ENCODE peak calls at places on chromosome 21, in four cellular contexts. One of them, this sample, is unnamed.

GRCh38 chr21:16978309-16978895 is 534.4 kb upstream of the CXADR start:
- DNase-seq in left lung: no peak
- DNase-seq in upper lobe of right lung: no peak
- DNase-seq in progenitor cell of endocrine pancreas: no peak
- DNase-seq in this sample: no peak

GRCh38 chr21:26169611-26170470 is 729 bp downstream of the APP start:
- DNase-seq in left lung: peak; percentile 67
- DNase-seq in upper lobe of right lung: peak; percentile 82
- DNase-seq in progenitor cell of endocrine pancreas: peak; percentile 49
- DNase-seq in this sample: peak; percentile 86

GRCh38 chr21:35106246-35106835 is 57.2 kb upstream of the RUNX1 start:
- DNase-seq in left lung: no peak
- DNase-seq in upper lobe of right lung: no peak
- DNase-seq in progenitor cell of endocrine pancreas: no peak
- DNase-seq in this sample: no peak

GRCh38 chr21:42983102-42983501 is 8.7 kb downstream of the PKNOX1 start:
- DNase-seq in left lung: no peak
- DNase-seq in upper lobe of right lung: no peak
- DNase-seq in progenitor cell of endocrine pancreas: no peak
- DNase-seq in this sample: no peak

GRCh38 chr21:33924766-33925100 is 9.1 kb upstream of the ATP5PO start:
- DNase-seq in left lung: no peak
- DNase-seq in upper lobe of right lung: no peak
- DNase-seq in progenitor cell of endocrine pancreas: no peak
- DNase-seq in this sample: no peak

GRCh38 chr21:31732891-31733520 is 1.1 kb upstream of the SCAF4 start:
- DNase-seq in left lung: no peak
- DNase-seq in upper lobe of right lung: no peak
- DNase-seq in progenitor cell of endocrine pancreas: no peak
- DNase-seq in this sample: no peak

GRCh38 chr21:38702196-38702595 is 103.5 kb upstream of the ETS2 start:
- DNase-seq in left lung: no peak
- DNase-seq in upper lobe of right lung: no peak
- DNase-seq in progenitor cell of endocrine pancreas: no peak
- DNase-seq in this sample: no peak

GRCh38 chr21:20265704-20266368 is 732.4 kb upstream of the NCAM2 start:
- DNase-seq in left lung: no peak
- DNase-seq in upper lobe of right lung: no peak
- DNase-seq in progenitor cell of endocrine pancreas: no peak
- DNase-seq in this sample: no peak

GRCh38 chr21:14533555-14534400 is 12.3 kb downstream of the SAMSN1 start:
- DNase-seq in left lung: no peak
- DNase-seq in upper lobe of right lung: no peak
- DNase-seq in progenitor cell of endocrine pancreas: no peak
- DNase-seq in this sample: no peak

GRCh38 chr21:35179990-35180557 is 131.0 kb upstream of the RUNX1 start:
- DNase-seq in left lung: no peak
- DNase-seq in upper lobe of right lung: no peak
- DNase-seq in progenitor cell of endocrine pancreas: no peak
- DNase-seq in this sample: no peak

GRCh38 chr21:33991091-33991490 is 75.5 kb upstream of the ATP5PO start:
- DNase-seq in left lung: no peak
- DNase-seq in upper lobe of right lung: no peak
- DNase-seq in progenitor cell of endocrine pancreas: no peak
- DNase-seq in this sample: no peak

GRCh38 chr21:34129039-34129891 is 55.9 kb downstream of the MRPS6 start:
- DNase-seq in left lung: no peak
- DNase-seq in upper lobe of right lung: no peak
- DNase-seq in progenitor cell of endocrine pancreas: no peak
- DNase-seq in this sample: peak; percentile 85

GRCh38 chr21:22062472-22063139 is 1064.4 kb downstream of the NCAM2 start:
- DNase-seq in left lung: no peak
- DNase-seq in upper lobe of right lung: no peak
- DNase-seq in progenitor cell of endocrine pancreas: no peak
- DNase-seq in this sample: no peak

GRCh38 chr21:17003221-17003620 is 509.6 kb upstream of the CXADR start:
- DNase-seq in left lung: no peak
- DNase-seq in upper lobe of right lung: no peak
- DNase-seq in progenitor cell of endocrine pancreas: no peak
- DNase-seq in this sample: no peak

GRCh38 chr21:34962586-34963222 is 86.4 kb downstream of the RUNX1 start:
- DNase-seq in left lung: no peak
- DNase-seq in upper lobe of right lung: no peak
- DNase-seq in progenitor cell of endocrine pancreas: no peak
- DNase-seq in this sample: no peak

GRCh38 chr21:39529026-39529425 is 77.3 kb downstream of the SH3BGR start:
- DNase-seq in left lung: no peak
- DNase-seq in upper lobe of right lung: no peak
- DNase-seq in progenitor cell of endocrine pancreas: no peak
- DNase-seq in this sample: no peak

GRCh38 chr21:34949045-34949444 is 100.1 kb downstream of the RUNX1 start:
- DNase-seq in left lung: no peak
- DNase-seq in upper lobe of right lung: no peak
- DNase-seq in progenitor cell of endocrine pancreas: no peak
- DNase-seq in this sample: no peak

GRCh38 chr21:21010228-21010627 is 12.0 kb downstream of the NCAM2 start:
- DNase-seq in left lung: no peak
- DNase-seq in upper lobe of right lung: no peak
- DNase-seq in progenitor cell of endocrine pancreas: no peak
- DNase-seq in this sample: no peak

GRCh38 chr21:15224346-15225086 is 159.7 kb upstream of the NRIP1 start:
- DNase-seq in left lung: no peak
- DNase-seq in upper lobe of right lung: no peak
- DNase-seq in progenitor cell of endocrine pancreas: no peak
- DNase-seq in this sample: no peak

GRCh38 chr21:23026878-23027277 is 2028.7 kb downstream of the NCAM2 start:
- DNase-seq in left lung: no peak
- DNase-seq in upper lobe of right lung: no peak
- DNase-seq in progenitor cell of endocrine pancreas: no peak
- DNase-seq in this sample: no peak

GRCh38 chr21:35204850-35205564 is 155.9 kb upstream of the RUNX1 start:
- DNase-seq in left lung: peak; percentile 86
- DNase-seq in upper lobe of right lung: peak; percentile 80
- DNase-seq in progenitor cell of endocrine pancreas: no peak
- DNase-seq in this sample: no peak

GRCh38 chr21:15098908-15099307 is 34.1 kb upstream of the NRIP1 start:
- DNase-seq in left lung: no peak
- DNase-seq in upper lobe of right lung: no peak
- DNase-seq in progenitor cell of endocrine pancreas: no peak
- DNase-seq in this sample: no peak

GRCh38 chr21:34603710-34604057 is 11.2 kb downstream of the RCAN1 start:
- DNase-seq in left lung: no peak
- DNase-seq in upper lobe of right lung: no peak
- DNase-seq in progenitor cell of endocrine pancreas: no peak
- DNase-seq in this sample: no peak

GRCh38 chr21:21003701-21004100 is 5.5 kb downstream of the NCAM2 start:
- DNase-seq in left lung: no peak
- DNase-seq in upper lobe of right lung: no peak
- DNase-seq in progenitor cell of endocrine pancreas: no peak
- DNase-seq in this sample: no peak

GRCh38 chr21:31623664-31624063 is 35.8 kb upstream of the SOD1 start:
- DNase-seq in left lung: no peak
- DNase-seq in upper lobe of right lung: no peak
- DNase-seq in progenitor cell of endocrine pancreas: no peak
- DNase-seq in this sample: no peak

GRCh38 chr21:10272216-10272615 is 249.2 kb upstream of the TPTE start:
- DNase-seq in left lung: peak; percentile 22
- DNase-seq in upper lobe of right lung: no peak
- DNase-seq in progenitor cell of endocrine pancreas: no peak
- DNase-seq in this sample: peak; percentile 64

GRCh38 chr21:16976132-16976666 is 536.6 kb upstream of the CXADR start:
- DNase-seq in left lung: no peak
- DNase-seq in upper lobe of right lung: no peak
- DNase-seq in progenitor cell of endocrine pancreas: no peak
- DNase-seq in this sample: no peak

GRCh38 chr21:26405735-26406361 is 167.2 kb downstream of the CYYR1 start:
- DNase-seq in left lung: no peak
- DNase-seq in upper lobe of right lung: no peak
- DNase-seq in progenitor cell of endocrine pancreas: no peak
- DNase-seq in this sample: no peak

GRCh38 chr21:33825898-33826297 is 89.7 kb downstream of the ATP5PO start:
- DNase-seq in left lung: no peak
- DNase-seq in upper lobe of right lung: no peak
- DNase-seq in progenitor cell of endocrine pancreas: no peak
- DNase-seq in this sample: no peak

GRCh38 chr21:43362928-43363314 is 64.0 kb downstream of the SIK1 start:
- DNase-seq in left lung: no peak
- DNase-seq in upper lobe of right lung: no peak
- DNase-seq in progenitor cell of endocrine pancreas: no peak
- DNase-seq in this sample: no peak

GRCh38 chr21:18985584-18985983 is 582.0 kb upstream of the TMPRSS15 start:
- DNase-seq in left lung: no peak
- DNase-seq in upper lobe of right lung: no peak
- DNase-seq in progenitor cell of endocrine pancreas: no peak
- DNase-seq in this sample: no peak

GRCh38 chr21:37877171-37877570 is 39.1 kb downstream of the KCNJ6 start:
- DNase-seq in left lung: no peak
- DNase-seq in upper lobe of right lung: no peak
- DNase-seq in progenitor cell of endocrine pancreas: no peak
- DNase-seq in this sample: no peak

GRCh38 chr21:43312751-43313169 is 114.2 kb downstream of the SIK1 start:
- DNase-seq in left lung: peak; percentile 48
- DNase-seq in upper lobe of right lung: no peak
- DNase-seq in progenitor cell of endocrine pancreas: no peak
- DNase-seq in this sample: no peak

GRCh38 chr21:15149825-15150224 is 85.0 kb upstream of the NRIP1 start:
- DNase-seq in left lung: no peak
- DNase-seq in upper lobe of right lung: no peak
- DNase-seq in progenitor cell of endocrine pancreas: no peak
- DNase-seq in this sample: no peak

DNA sequence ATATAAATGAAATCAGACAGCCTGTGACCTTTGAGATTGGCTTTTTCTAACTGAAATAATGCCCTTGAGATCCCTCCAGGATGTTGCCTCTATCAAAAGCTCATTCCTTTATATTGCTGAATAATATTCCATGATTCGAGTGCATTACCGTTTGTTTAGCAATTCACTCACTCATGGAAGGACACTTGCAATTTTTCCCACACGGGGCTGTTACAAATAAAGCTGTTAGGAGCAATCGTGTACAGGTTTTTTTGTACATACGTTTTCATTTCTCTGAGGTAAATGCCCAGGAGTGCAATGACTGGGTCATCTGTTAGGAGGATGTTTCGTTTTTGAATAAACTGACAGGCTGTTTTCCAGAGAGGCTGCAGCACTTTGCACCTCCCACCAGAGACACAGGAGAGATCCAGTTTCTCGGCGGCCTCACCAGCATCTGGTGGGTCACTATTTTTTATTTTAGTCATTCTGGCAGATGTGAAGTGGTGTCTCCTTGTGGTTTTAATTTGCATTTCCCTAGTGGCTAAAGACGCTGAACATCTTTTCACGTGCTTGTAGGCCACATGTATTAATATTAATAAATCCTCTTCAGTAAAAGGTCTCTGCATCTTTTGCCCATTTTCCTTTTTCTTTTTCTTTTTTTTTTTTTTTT is 11.0 kb downstream of the PRDM15 start:
- DNase-seq in left lung: no peak
- DNase-seq in upper lobe of right lung: no peak
- DNase-seq in progenitor cell of endocrine pancreas: no peak
- DNase-seq in this sample: no peak
- TF ChIP-seq CTCF in left lung: no peak
- TF ChIP-seq CTCF in upper lobe of right lung: no peak
- TF ChIP-seq CTCF in progenitor cell of endocrine pancreas: no peak
- TF ChIP-seq CTCF in this sample: no peak

GRCh38 chr21:46327711-46328110 is 3.8 kb downstream of the PCNT start:
- DNase-seq in left lung: no peak
- DNase-seq in upper lobe of right lung: no peak
- DNase-seq in progenitor cell of endocrine pancreas: no peak
- DNase-seq in this sample: no peak

GRCh38 chr21:46324390-46325072 is 575 bp downstream of the PCNT start:
- DNase-seq in left lung: peak; percentile 90
- DNase-seq in upper lobe of right lung: peak; percentile 93
- DNase-seq in progenitor cell of endocrine pancreas: peak; percentile 75
- DNase-seq in this sample: peak; percentile 95

GRCh38 chr21:46325073-46325912 is 1.3 kb downstream of the PCNT start:
- DNase-seq in left lung: peak; percentile 55
- DNase-seq in upper lobe of right lung: peak; percentile 75
- DNase-seq in progenitor cell of endocrine pancreas: peak; percentile 30
- DNase-seq in this sample: no peak

GRCh38 chr21:46328151-46328550 is 4.2 kb downstream of the PCNT start:
- DNase-seq in left lung: no peak
- DNase-seq in upper lobe of right lung: no peak
- DNase-seq in progenitor cell of endocrine pancreas: no peak
- DNase-seq in this sample: no peak

GRCh38 chr21:46326110-46326703 is 2.3 kb downstream of the PCNT start:
- DNase-seq in left lung: no peak
- DNase-seq in upper lobe of right lung: no peak
- DNase-seq in progenitor cell of endocrine pancreas: no peak
- DNase-seq in this sample: no peak
- TF ChIP-seq CTCF in left lung: no peak
- TF ChIP-seq CTCF in upper lobe of right lung: no peak
- TF ChIP-seq CTCF in progenitor cell of endocrine pancreas: no peak
- TF ChIP-seq CTCF in this sample: no peak

DNA sequence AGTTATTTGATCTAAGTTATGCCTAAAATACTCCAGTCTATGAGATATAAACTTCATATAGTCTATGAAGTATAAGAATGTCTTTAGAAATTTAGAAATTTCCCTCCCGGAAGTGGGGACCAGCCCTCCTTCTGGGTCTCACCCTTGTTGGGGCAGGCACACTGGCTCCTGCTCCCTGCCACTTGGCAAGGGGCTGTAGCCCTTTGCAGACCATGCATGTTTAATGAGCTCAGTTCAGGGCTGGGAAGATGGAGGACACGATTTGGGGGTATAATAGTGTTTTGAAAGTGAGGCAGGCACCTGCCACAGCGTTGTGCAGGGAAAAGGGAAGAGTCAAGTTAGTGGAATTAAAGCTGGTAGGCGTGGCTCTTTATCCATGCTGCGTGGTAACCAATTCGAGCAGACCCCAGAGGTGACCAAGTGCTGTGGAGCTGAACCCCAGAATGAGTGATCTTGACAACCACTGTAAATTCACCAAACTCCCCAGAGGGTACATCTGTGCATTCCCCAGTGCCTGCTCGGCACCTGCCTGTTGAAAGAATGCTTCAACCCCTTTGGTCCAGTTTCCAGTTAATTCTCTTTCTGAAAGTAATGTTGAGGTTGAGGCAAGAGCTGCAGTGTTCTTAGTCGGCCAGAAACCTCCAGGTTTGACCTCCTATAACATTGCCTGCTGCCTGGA is 79.6 kb downstream of the DOP1B start:
- DNase-seq in left lung: no peak
- DNase-seq in upper lobe of right lung: no peak
- DNase-seq in progenitor cell of endocrine pancreas: no peak
- DNase-seq in this sample: no peak
- TF ChIP-seq CTCF in left lung: no peak
- TF ChIP-seq CTCF in upper lobe of right lung: no peak
- TF ChIP-seq CTCF in progenitor cell of endocrine pancreas: no peak
- TF ChIP-seq CTCF in this sample: no peak

DNA sequence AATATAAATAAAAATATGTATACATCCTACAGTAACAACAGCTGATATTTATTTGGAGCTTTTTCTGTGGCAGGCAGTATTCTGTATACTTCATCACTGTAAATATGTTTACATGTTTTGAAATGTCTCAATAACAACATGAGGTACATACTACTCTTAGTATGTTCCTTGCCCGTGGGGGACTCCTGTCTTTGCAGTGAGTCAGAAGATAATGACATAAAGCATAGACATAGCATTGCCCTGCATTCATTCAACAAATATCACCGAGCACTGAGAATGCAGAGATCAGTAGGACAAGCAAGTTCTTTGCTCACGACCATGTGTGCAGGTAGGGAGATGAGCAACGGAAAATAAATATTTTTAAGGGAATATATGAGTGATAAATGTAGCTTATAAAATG is 246.5 kb downstream of the LTN1 start:
- DNase-seq in left lung: no peak
- DNase-seq in upper lobe of right lung: no peak
- DNase-seq in progenitor cell of endocrine pancreas: no peak
- DNase-seq in this sample: no peak
- TF ChIP-seq CTCF in left lung: no peak
- TF ChIP-seq CTCF in upper lobe of right lung: no peak
- TF ChIP-seq CTCF in progenitor cell of endocrine pancreas: no peak
- TF ChIP-seq CTCF in this sample: no peak